ENCODE peak calls at places on chromosomes 7 and 10, in four cellular contexts. T is HCT116, X is GM12878, H is HepG2. R is an unnamed sample.

GRCh38 chr7:27678617-27679260 is 16.1 kb upstream of the HIBADH start:
- DNase-seq in X (no peak), H (peak; percentile 66), T (no peak), R (no peak)

GRCh38 chr10:71285180-71285545 is 33.9 kb upstream of the SLC29A3 start:
- DNase-seq in X (no peak), T (no peak), H (peak; percentile 28), R (peak; percentile 85)

GRCh38 chr7:11760372-11760771 is 71.6 kb downstream of the THSD7A start:
- DNase-seq in X (no peak), T (no peak), H (no peak), R (peak; percentile 64)

GRCh38 chr10:106938448-106939014 is 226.0 kb downstream of the SORCS1 start:
- DNase-seq in X (no peak), T (no peak), H (no peak), R (no peak)

GRCh38 chr10:14859775-14860174 is 18.9 kb upstream of the SUV39H2 start:
- DNase-seq in H (no peak), X (no peak), T (no peak), R (no peak)

GRCh38 chr7:106812027-106812643 is 52.9 kb upstream of the PIK3CG start:
- DNase-seq in X (no peak), H (no peak), T (no peak), R (no peak)

GRCh38 chr7:102061981-102062390 is 224.7 kb upstream of the SH2B2 start:
- DNase-seq in X (peak; percentile 82), H (no peak), T (no peak), R (no peak)

GRCh38 chr10:12921163-12921562 is 80.3 kb downstream of the CCDC3 start:
- DNase-seq in T (no peak), X (no peak), H (no peak), R (no peak)

GRCh38 chr7:23012797-23013714 is 874 bp downstream of the HYCC1 start:
- DNase-seq in H (peak; percentile 14), T (no peak), X (no peak), R (peak; percentile 62)

GRCh38 chr10:126599949-126600627 is 70.4 kb downstream of the C10orf90 start:
- DNase-seq in T (no peak), X (no peak), H (no peak), R (peak; percentile 60)

GRCh38 chr7:121049897-121050296 is 61.4 kb downstream of the CPED1 start:
- DNase-seq in H (no peak), X (no peak), T (no peak), R (no peak)

GRCh38 chr7:130904031-130904757 is 170.2 kb upstream of the KLF14 start:
- DNase-seq in H (peak; percentile 85), X (no peak), T (peak; percentile 93), R (no peak)

GRCh38 chr10:13386021-13386420 is 37.9 kb upstream of the SEPHS1 start:
- DNase-seq in X (no peak), T (no peak), H (no peak), R (no peak)

GRCh38 chr7:131604841-131605279 is 48.4 kb upstream of the PODXL start:
- DNase-seq in T (no peak), X (no peak), H (no peak), R (no peak)

GRCh38 chr10:30413996-30414576 is 19.9 kb upstream of the MAP3K8 start:
- DNase-seq in X (no peak), T (peak; percentile 40), H (peak; percentile 70), R (peak; percentile 64)

GRCh38 chr10:17006631-17007161 is 122.9 kb downstream of the CUBN start:
- DNase-seq in X (no peak), H (no peak), T (no peak), R (no peak)

GRCh38 chr10:83648184-83648583 is 491.1 kb upstream of the GHITM start:
- DNase-seq in T (no peak), X (no peak), H (no peak), R (no peak)
- TF ChIP-seq MAX in T (no peak), X (no peak), H (no peak), R (no peak)

GRCh38 chr7:105032553-105033214 is 18.7 kb downstream of the KMT2E start:
- DNase-seq in X (no peak), T (no peak), H (no peak), R (no peak)

GRCh38 chr7:105037319-105037718 is 23.3 kb downstream of the KMT2E start:
- DNase-seq in H (no peak), X (no peak), T (no peak), R (no peak)

GRCh38 chr7:105035349-105035748 is 21.3 kb downstream of the KMT2E start:
- DNase-seq in X (no peak), T (no peak), H (no peak), R (no peak)

DNA sequence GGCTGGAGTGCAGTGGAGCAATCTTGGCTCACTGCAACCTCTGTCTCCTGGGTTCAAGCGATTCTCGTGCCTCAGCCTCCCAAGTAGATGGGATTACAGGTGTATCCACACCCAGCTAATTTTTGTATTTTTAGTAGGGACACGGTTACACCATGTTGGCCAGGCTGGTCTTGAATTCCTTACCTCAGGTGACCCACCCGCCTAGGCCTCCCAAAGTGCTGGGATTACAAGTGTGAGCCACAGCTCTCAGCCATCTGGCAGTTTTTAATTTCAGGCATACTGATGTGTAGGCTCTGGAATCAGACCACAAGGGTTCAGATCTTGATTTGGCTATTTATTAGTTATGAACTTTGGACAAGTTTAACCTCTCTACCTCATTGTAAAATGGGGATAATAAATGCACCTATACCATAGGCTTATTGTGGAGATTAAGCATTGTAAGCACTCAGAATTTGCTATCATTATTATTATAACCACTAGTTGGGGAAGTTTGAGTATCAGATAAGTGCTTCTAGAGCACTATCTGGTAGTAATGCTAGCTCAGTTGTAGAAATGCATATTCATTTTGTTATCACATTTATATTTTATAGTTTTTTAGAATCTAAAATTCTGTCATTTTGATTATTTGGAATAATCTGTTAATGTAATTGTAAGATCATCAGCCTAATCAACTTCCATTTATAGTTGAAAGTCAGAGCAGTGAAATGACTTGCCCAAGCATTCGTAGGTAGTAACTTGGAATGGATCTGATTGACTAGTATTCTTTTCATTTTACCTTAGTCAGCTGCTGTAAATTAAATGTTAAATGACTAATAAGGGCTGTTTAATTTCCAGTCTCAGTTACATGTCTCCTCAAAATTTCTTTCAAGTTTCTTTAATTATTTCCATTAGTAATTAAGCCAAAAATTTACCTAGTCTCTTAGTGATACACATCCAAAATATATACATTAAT is 22.5 kb downstream of the KMT2E start:
- DNase-seq in T (no peak), X (no peak), H (no peak), R (no peak)
- TF ChIP-seq YY1 in T (no peak), X (no peak), H (no peak), R (no peak)

GRCh38 chr7:74604326-74605020 is 53.0 kb upstream of the GTF2I start:
- DNase-seq in T (no peak), H (no peak), X (no peak), R (no peak)
- TF ChIP-seq MAX in T (no peak), H (no peak), X (no peak), R (no peak)

DNA sequence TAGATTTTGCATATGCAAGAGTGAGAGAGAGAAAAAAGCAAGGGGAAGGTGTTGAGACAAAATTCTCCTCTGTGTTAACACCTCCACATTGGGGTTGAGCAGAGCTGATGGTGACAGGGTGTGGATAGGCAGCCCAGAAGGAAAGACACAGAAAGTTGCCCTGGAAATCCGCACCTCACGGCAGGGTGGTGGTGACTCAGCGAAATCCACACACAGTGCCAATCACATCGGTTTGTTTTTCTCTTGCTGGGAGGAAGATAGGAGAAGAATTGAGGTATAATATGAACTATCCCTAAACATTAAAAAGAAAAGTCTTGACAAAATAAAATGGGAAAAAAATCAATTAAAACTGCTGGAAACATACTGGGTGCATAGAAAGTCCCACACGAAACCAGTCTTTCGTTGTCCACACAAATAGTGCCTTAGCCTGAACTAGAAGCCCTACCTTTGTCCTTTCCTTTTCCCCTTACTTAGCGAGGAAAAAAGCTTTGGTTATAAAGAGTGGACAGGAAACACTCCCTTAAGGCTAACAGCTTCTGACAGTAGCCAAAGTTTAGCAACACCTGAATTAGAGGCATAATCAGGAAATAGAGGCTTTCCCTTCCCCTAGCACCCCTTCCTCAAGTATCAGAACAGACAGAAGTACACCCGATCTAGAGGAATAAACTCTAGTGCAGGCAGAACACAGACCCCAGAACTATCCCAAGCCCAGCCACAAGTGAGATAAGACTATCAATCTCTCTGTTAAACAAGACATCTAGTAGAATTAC is 39.2 kb upstream of the DNAJC1 start:
- DNase-seq in X (no peak), H (no peak), T (peak; percentile 33), R (no peak)
- TF ChIP-seq YY1 in X (no peak), H (no peak), T (no peak), R (no peak)

GRCh38 chr10:124918906-124919305 is 23.0 kb upstream of the ZRANB1 start:
- DNase-seq in T (no peak), H (no peak), X (no peak), R (no peak)

GRCh38 chr10:124916098-124916584 is 25.8 kb upstream of the ZRANB1 start:
- DNase-seq in T (no peak), X (no peak), H (no peak), R (peak; percentile 36)

GRCh38 chr10:124916585-124917167 is 25.2 kb upstream of the ZRANB1 start:
- DNase-seq in T (peak; percentile 90), H (peak; percentile 89), X (peak; percentile 66), R (peak; percentile 100)

GRCh38 chr10:124917939-124918830 is 23.7 kb upstream of the ZRANB1 start:
- DNase-seq in H (no peak), T (no peak), X (no peak), R (no peak)

GRCh38 chr10:124917168-124917938 is 24.6 kb upstream of the ZRANB1 start:
- DNase-seq in T (no peak), H (peak; percentile 39), X (no peak), R (peak; percentile 73)
- TF ChIP-seq MAX in T (no peak), H (no peak), X (no peak), R (no peak)

DNA sequence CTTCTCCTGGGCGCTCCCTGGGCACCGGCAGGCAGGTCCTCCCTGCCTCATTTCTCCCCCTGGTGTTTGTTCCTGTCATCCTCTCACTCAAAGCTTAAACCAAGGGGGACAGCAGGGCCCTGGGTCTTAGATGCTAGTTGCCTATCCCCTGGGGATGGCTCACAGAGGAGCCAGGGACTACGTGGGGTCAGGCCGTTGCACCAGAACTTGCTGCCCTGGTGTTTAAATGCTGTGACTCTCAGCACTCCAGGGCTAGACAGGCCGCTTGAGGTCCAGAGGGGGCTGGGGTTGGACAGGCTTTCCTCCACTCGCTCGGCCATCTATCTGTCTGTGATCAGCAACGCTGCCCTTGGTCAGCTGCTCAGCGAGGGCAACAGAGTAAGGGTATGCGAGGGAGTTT is 340.3 kb downstream of the CXCL12 start:
- DNase-seq in T (no peak), X (no peak), H (no peak), R (peak; percentile 49)
- TF ChIP-seq YY1 in T (no peak), X (no peak), H (no peak), R (no peak)

GRCh38 chr7:138116156-138116555 is 39.9 kb downstream of the AKR1D1 start:
- DNase-seq in H (no peak), X (no peak), T (no peak), R (no peak)
- TF ChIP-seq MAX in H (no peak), X (no peak), T (peak; percentile 29), R (no peak)

DNA sequence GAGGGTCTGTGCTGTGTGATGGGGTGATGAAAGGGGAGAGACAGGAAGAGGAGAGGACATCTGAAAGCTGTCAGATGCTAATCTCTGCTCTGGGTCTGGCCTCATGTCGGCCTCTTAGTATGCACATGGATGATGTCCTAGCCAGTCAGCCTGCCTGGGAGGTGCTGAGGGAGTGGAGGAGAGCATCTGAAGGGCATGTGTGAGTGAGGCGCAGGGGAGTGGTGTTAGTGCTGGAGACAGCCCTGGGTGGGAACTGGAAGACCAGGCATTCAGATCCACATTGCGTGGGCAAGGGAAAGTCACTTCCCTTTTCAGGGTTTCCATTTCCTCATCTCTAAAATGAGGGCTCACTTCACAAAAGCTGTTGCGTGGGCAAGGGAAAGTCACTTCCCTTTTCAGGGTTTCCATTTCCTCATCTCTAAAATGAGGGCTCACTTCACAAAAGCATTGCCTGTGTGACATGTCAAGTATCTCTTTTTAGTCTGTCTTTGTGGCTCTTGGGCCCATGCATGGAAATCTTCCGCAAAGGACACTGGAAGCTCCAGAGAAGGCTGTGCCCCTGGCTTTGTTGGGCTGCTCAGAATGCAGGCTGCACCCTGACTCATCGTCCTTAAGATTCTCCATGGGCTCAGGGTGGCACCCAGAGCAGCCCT is 10.1 kb downstream of the SFTPD start:
- DNase-seq in X (no peak), H (no peak), T (no peak), R (peak; percentile 55)
- TF ChIP-seq YY1 in X (no peak), H (no peak), T (no peak), R (no peak)